ENCODE peak calls at places on chromosomes 1 and 21, in eight cellular contexts. K, J, N, R, P, H, F and X are unnamed samples.

GRCh38 chr1:22323846-22324504 is 127.7 kb upstream of the ZBTB40 start:
- DNase-seq in K (no peak), J (no peak), N (no peak), R (no peak), P (no peak), H (no peak), F (peak), X (no peak)

GRCh38 chr1:112904071-112904830 is 51.7 kb downstream of the SLC16A1 start:
- DNase-seq in K (no peak), J (no peak), N (no peak), R (no peak), P (no peak), H (peak), F (no peak), X (no peak)

GRCh38 chr21:33541105-33541711 is 709 bp downstream of the GART start:
- DNase-seq in K (peak), J (no peak), N (no peak), R (peak), P (no peak), H (peak), F (no peak), X (no peak)

GRCh38 chr1:83882906-83883305 is 116.0 kb downstream of the TTLL7 start:
- DNase-seq in K (peak), J (no peak), N (no peak), R (peak), P (no peak), H (peak), F (peak), X (no peak)

GRCh38 chr1:210689741-210690635 is 361.3 kb downstream of the HHAT start:
- DNase-seq in K (peak), J (no peak), N (no peak), R (no peak), P (no peak), H (no peak), F (no peak), X (no peak)

GRCh38 chr1:201562659-201563405 is 23.9 kb downstream of the NAV1 start:
- DNase-seq in K (peak), J (no peak), N (no peak), R (no peak), P (peak), H (peak), F (no peak), X (no peak)

GRCh38 chr1:212457740-212458338 is 25.1 kb downstream of the NENF start:
- DNase-seq in K (peak), J (no peak), N (peak), R (peak), P (peak), H (peak), F (peak), X (peak)

GRCh38 chr1:6955357-6956154 is 170.3 kb downstream of the CAMTA1 start:
- DNase-seq in K (no peak), J (no peak), N (no peak), R (no peak), P (no peak), H (no peak), F (no peak), X (no peak)

GRCh38 chr1:26887125-26887524 is 3.0 kb downstream of the GPN2 start:
- DNase-seq in K (peak), J (no peak), N (peak), R (peak), P (peak), H (peak), F (no peak), X (no peak)

GRCh38 chr1:171486048-171486519 is 754 bp downstream of the PRRC2C start:
- DNase-seq in K (peak), J (no peak), N (peak), R (peak), P (peak), H (peak), F (no peak), X (peak)

GRCh38 chr1:206421616-206422355 is 48.5 kb upstream of the IKBKE start:
- DNase-seq in K (no peak), J (no peak), N (no peak), R (no peak), P (no peak), H (no peak), F (peak), X (no peak)

GRCh38 chr1:191895462-191896058 is 262.7 kb upstream of the RGS18 start:
- DNase-seq in K (no peak), J (no peak), N (no peak), R (no peak), P (no peak), H (no peak), F (no peak), X (no peak)

GRCh38 chr1:115098979-115099692 is 9.8 kb upstream of the TSPAN2 start:
- DNase-seq in K (peak), J (no peak), N (peak), R (peak), P (no peak), H (peak), F (no peak), X (peak)

GRCh38 chr1:192776206-192776605 is 32.6 kb upstream of the RGS2 start:
- DNase-seq in K (no peak), J (no peak), N (no peak), R (no peak), P (no peak), H (no peak), F (no peak), X (no peak)

GRCh38 chr1:29912413-29912812 is 676.1 kb downstream of the PTPRU start:
- DNase-seq in K (peak), J (no peak), N (no peak), R (no peak), P (no peak), H (peak), F (no peak), X (no peak)

GRCh38 chr21:36061445-36061844 is 1.1 kb upstream of the SETD4 start:
- DNase-seq in K (no peak), J (no peak), N (no peak), R (no peak), P (no peak), H (no peak), F (no peak), X (no peak)

GRCh38 chr1:30808067-30808662 is 50.6 kb upstream of the LAPTM5 start:
- DNase-seq in K (no peak), J (no peak), N (no peak), R (no peak), P (no peak), H (no peak), F (no peak), X (no peak)

GRCh38 chr21:45096216-45096615 is 21.8 kb downstream of the ADARB1 start:
- DNase-seq in K (no peak), J (no peak), N (no peak), R (no peak), P (no peak), H (no peak), F (peak), X (no peak)

GRCh38 chr21:45100866-45101265 is 26.5 kb downstream of the ADARB1 start:
- DNase-seq in K (no peak), J (no peak), N (no peak), R (no peak), P (no peak), H (no peak), F (no peak), X (no peak)

GRCh38 chr21:45095505-45095904 is 21.1 kb downstream of the ADARB1 start:
- DNase-seq in K (no peak), J (no peak), N (no peak), R (no peak), P (no peak), H (no peak), F (no peak), X (no peak)

GRCh38 chr21:45097827-45098387 is 23.5 kb downstream of the ADARB1 start:
- DNase-seq in K (no peak), J (no peak), N (no peak), R (no peak), P (no peak), H (no peak), F (no peak), X (no peak)

DNA sequence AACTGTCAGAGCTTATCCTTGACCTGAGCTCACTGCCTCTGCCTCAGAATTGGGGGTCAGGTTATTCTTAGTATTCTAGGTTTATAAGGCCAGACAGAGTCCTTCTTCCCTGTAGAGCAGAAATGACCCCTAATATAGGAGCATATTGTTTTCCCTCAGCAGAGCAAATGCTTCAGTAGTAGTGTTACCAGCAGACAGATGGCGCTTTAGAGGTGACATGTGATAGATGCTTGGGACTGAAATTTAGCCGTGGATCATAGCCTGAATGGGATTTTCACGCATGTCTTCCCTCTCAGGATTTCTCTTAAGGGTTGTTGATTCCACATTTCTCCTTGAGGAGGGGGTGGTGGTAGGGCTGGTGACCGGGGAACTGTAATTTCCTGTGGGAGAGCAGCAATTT is 24.5 kb downstream of the ADARB1 start:
- DNase-seq in K (peak), J (no peak), N (no peak), R (peak), P (no peak), H (no peak), F (no peak), X (peak)
- TF ChIP-seq CTCF in K (peak), J (peak), N (no peak), R (peak), P (no peak), H (peak), F (peak), X (peak)

GRCh38 chr1:18232052-18232451 is 124.5 kb downstream of the IGSF21 start:
- DNase-seq in K (peak), J (no peak), N (no peak), R (no peak), P (no peak), H (no peak), F (no peak), X (no peak)
- TF ChIP-seq CTCF in K (no peak), J (peak), N (peak), R (peak), P (peak), H (no peak), F (peak), X (no peak)

GRCh38 chr1:158506369-158506987 is 34.5 kb downstream of the OR10R2 start:
- DNase-seq in K (peak), J (no peak), N (no peak), R (peak), P (peak), H (peak), F (peak), X (peak)
- TF ChIP-seq CTCF in K (no peak), J (peak), N (peak), R (peak), P (peak), H (peak), F (peak), X (peak)

DNA sequence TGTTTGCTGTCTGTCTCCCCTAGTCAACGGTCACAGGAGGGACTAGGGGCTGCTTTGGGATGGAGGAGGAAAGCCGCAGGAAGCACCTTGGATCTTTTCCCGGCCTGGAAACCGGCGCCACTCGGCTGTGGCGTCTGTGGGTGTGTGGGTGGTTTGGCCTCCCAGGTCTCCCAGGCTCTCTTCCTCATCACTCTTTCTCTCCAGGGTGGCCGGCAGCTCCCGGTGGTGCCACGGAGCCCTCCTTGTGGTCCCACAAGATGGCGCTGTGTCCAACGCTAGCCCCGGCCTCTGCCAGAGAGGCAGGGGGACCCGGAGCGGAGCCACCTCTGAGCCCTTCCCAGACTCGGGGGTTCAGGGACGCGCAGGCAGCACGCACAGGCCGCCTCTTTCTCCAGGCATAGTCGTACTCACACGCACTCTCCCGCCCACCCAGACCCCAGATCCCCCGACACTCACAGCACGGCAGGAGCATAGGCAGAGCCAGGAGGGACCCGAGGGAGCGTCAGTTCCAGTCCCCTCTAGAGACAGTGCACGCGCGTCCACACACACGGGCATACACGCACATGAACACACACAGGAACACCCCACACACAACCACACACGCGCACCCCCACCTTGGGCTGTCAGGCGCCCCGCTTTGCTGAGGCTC is 31.2 kb downstream of the CDCP2 start:
- DNase-seq in K (peak), J (peak), N (peak), R (peak), P (peak), H (peak), F (peak), X (peak)
- TF ChIP-seq CTCF in K (peak), J (peak), N (peak), R (peak), P (peak), H (peak), F (peak), X (peak)

DNA sequence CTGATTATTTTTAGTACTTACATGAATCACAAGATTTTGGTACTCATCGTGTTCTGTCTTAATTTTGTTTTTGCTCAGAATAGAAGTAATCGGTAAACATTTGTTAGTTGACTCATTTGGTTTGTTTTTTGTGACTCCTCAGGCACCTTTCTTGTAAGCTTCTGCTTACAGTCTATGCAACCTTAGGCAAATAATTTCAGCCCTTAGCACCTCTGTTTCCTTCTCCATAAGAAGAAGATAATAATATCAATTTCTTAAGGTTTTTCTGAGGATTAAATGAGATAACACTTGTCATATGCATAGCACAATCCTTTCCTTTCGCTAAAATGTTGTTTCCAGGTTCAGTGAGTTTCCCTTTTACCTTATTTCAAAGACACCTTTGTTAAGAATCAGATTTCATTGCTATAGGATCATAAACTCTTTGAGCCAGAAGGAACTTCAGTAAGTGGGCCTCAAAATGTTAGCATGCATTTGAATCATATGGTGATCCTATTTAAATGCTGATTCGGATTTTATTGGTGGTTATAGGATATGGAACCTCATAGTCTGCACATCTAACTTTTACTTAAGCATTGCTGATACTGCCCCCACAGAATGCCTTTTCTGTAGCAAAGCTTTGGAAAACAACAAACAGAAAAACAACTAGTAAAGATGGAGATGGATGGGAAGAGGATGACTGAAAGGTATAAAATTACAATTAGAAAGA is 272.7 kb upstream of the CACYBP start:
- DNase-seq in K (no peak), J (no peak), N (no peak), R (no peak), P (no peak), H (no peak), F (no peak), X (no peak)
- TF ChIP-seq CTCF in K (no peak), J (no peak), N (peak), R (peak), P (no peak), H (no peak), F (no peak), X (no peak)

DNA sequence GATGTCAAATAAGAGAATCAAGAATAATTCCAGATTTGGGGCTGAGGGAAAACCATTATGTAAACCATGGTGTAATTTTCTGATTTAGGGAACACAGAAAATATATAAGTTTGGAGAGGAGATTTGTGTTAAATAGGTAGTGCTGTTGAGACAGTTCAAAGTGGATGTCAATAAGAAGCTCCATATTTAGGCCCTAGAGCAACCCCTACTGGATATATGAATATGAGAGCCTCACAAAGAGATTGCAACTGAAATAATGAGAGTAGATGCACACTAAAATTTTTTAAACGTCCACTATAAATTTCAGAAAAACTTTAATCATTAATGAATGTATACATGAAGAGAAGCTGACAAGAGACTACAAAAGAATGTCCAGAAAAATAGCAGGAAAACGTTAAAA is 1447.8 kb upstream of the PRMT6 start:
- DNase-seq in K (peak), J (no peak), N (no peak), R (no peak), P (no peak), H (no peak), F (no peak), X (no peak)
- TF ChIP-seq CTCF in K (no peak), J (no peak), N (no peak), R (peak), P (no peak), H (peak), F (peak), X (no peak)

DNA sequence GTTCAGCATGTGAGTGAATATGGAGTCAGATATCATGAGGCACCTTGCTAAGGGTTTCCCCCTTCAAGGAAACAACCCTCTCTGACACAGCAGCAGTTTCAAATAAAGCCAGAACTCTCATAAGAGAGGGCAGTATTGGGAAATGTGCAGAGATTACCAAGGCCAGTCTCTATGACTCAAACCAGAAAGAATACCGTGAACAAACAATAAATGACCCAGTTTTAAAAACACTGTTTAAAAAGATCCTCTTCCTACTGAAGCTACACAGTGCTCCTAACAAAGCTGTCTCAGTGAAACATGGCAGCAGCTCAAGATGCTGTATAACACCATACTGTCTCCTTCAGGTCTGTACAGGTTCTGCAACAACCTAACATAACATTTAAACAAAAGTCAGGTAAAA is 102.6 kb downstream of the KIAA0319L start:
- DNase-seq in K (no peak), J (no peak), N (no peak), R (no peak), P (no peak), H (peak), F (no peak), X (no peak)
- TF ChIP-seq CTCF in K (no peak), J (no peak), N (no peak), R (no peak), P (no peak), H (peak), F (no peak), X (no peak)

DNA sequence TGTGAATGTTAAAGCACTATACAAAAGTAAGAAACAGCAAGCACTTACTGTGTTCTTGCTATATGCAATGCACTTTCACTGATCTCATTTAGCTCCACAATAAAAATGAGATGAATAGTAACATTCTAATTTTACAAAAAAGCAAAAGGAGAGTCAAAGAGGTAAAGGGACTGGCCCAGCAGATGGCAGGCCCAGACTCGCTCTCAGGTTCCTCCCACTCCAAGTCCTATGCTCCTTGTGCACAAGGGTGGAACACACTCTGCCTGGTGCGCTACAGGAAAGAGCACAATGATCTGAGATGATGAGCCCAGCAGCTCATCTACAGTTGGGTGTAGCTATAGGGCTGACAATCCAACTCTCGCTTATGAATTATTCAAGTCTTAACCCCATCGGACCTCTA is 94.1 kb upstream of the LYST start:
- DNase-seq in K (no peak), J (no peak), N (no peak), R (no peak), P (no peak), H (no peak), F (no peak), X (no peak)
- TF ChIP-seq CTCF in K (no peak), J (no peak), N (no peak), R (no peak), P (no peak), H (no peak), F (no peak), X (no peak)

DNA sequence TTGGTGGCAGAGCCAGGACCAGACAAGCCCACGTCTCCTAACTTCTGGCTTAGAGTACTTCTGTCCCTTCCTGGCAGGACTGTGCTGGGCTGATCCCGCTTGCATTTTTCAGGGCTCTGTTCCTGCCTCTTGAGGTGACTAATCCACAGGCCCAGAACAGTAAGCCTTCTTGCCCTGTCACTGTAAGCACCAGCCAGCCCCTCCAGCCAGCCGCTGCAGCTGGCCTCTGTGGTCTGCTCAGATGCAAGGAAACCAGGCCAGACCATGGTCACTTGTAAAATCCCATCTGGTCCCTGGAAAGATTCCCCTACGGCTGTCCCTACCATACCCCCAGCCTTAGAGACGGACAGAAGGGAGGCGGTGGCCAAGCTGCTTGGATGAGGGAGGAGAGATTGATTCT is 74.2 kb downstream of the KIRREL1 start:
- DNase-seq in K (no peak), J (no peak), N (no peak), R (no peak), P (no peak), H (peak), F (no peak), X (no peak)
- TF ChIP-seq CTCF in K (no peak), J (no peak), N (no peak), R (no peak), P (no peak), H (no peak), F (no peak), X (no peak)